ENCODE peak calls at places on chromosomes 3 and 15, in five cellular contexts. One of them, this sample, is unnamed.

GRCh38 chr3:160661660-160662059 is 15.3 kb upstream of the ARL14 start:
- DNase-seq in AG20443: no peak
- DNase-seq in stimulated activated CD4-positive, alpha-beta T cell treated with anti-CD3 and anti-CD28 coated beads, Interleukin-4, amount 100 ng/mL, for 24 hours: no peak
- DNase-seq in activated T-cell treated with anti-CD3 and anti-CD28 coated beads for 1 hour: no peak
- DNase-seq in ELF-1: peak
- DNase-seq in this sample: no peak

GRCh38 chr3:183533410-183534132 is 21.9 kb downstream of the KLHL6 start:
- DNase-seq in AG20443: no peak
- DNase-seq in stimulated activated CD4-positive, alpha-beta T cell treated with anti-CD3 and anti-CD28 coated beads, Interleukin-4, amount 100 ng/mL, for 24 hours: no peak
- DNase-seq in activated T-cell treated with anti-CD3 and anti-CD28 coated beads for 1 hour: no peak
- DNase-seq in ELF-1: peak
- DNase-seq in this sample: no peak

GRCh38 chr3:45123841-45124269 is 22.3 kb downstream of the CDCP1 start:
- DNase-seq in AG20443: peak
- DNase-seq in stimulated activated CD4-positive, alpha-beta T cell treated with anti-CD3 and anti-CD28 coated beads, Interleukin-4, amount 100 ng/mL, for 24 hours: no peak
- DNase-seq in activated T-cell treated with anti-CD3 and anti-CD28 coated beads for 1 hour: no peak
- DNase-seq in ELF-1: peak
- DNase-seq in this sample: no peak

GRCh38 chr15:33125883-33126535 is 68.5 kb downstream of the FMN1 start:
- DNase-seq in AG20443: no peak
- DNase-seq in stimulated activated CD4-positive, alpha-beta T cell treated with anti-CD3 and anti-CD28 coated beads, Interleukin-4, amount 100 ng/mL, for 24 hours: no peak
- DNase-seq in activated T-cell treated with anti-CD3 and anti-CD28 coated beads for 1 hour: no peak
- DNase-seq in ELF-1: no peak
- DNase-seq in this sample: no peak

GRCh38 chr3:127177226-127177625 is 15.7 kb upstream of the PRR23E start:
- DNase-seq in AG20443: no peak
- DNase-seq in stimulated activated CD4-positive, alpha-beta T cell treated with anti-CD3 and anti-CD28 coated beads, Interleukin-4, amount 100 ng/mL, for 24 hours: no peak
- DNase-seq in activated T-cell treated with anti-CD3 and anti-CD28 coated beads for 1 hour: no peak
- DNase-seq in ELF-1: no peak
- DNase-seq in this sample: no peak

GRCh38 chr3:112734171-112734570 is 93.2 kb upstream of the CCDC80 start:
- DNase-seq in AG20443: peak
- DNase-seq in stimulated activated CD4-positive, alpha-beta T cell treated with anti-CD3 and anti-CD28 coated beads, Interleukin-4, amount 100 ng/mL, for 24 hours: no peak
- DNase-seq in activated T-cell treated with anti-CD3 and anti-CD28 coated beads for 1 hour: no peak
- DNase-seq in ELF-1: no peak
- DNase-seq in this sample: no peak

GRCh38 chr3:11494131-11494916 is 149.4 kb downstream of the VGLL4 start:
- DNase-seq in AG20443: no peak
- DNase-seq in stimulated activated CD4-positive, alpha-beta T cell treated with anti-CD3 and anti-CD28 coated beads, Interleukin-4, amount 100 ng/mL, for 24 hours: no peak
- DNase-seq in activated T-cell treated with anti-CD3 and anti-CD28 coated beads for 1 hour: no peak
- DNase-seq in ELF-1: no peak
- DNase-seq in this sample: no peak

GRCh38 chr3:120192159-120192558 is 92.9 kb downstream of the GPR156 start:
- DNase-seq in AG20443: peak
- DNase-seq in stimulated activated CD4-positive, alpha-beta T cell treated with anti-CD3 and anti-CD28 coated beads, Interleukin-4, amount 100 ng/mL, for 24 hours: no peak
- DNase-seq in activated T-cell treated with anti-CD3 and anti-CD28 coated beads for 1 hour: no peak
- DNase-seq in ELF-1: no peak
- DNase-seq in this sample: no peak

GRCh38 chr3:185176756-185177359 is 24.0 kb upstream of the C3orf70 start:
- DNase-seq in AG20443: peak
- DNase-seq in stimulated activated CD4-positive, alpha-beta T cell treated with anti-CD3 and anti-CD28 coated beads, Interleukin-4, amount 100 ng/mL, for 24 hours: peak
- DNase-seq in activated T-cell treated with anti-CD3 and anti-CD28 coated beads for 1 hour: no peak
- DNase-seq in ELF-1: peak
- DNase-seq in this sample: peak

GRCh38 chr3:142818651-142819050 is 70.2 kb downstream of the PCOLCE2 start:
- DNase-seq in AG20443: no peak
- DNase-seq in stimulated activated CD4-positive, alpha-beta T cell treated with anti-CD3 and anti-CD28 coated beads, Interleukin-4, amount 100 ng/mL, for 24 hours: no peak
- DNase-seq in activated T-cell treated with anti-CD3 and anti-CD28 coated beads for 1 hour: no peak
- DNase-seq in ELF-1: no peak
- DNase-seq in this sample: no peak